ENCODE peak calls at places on chromosome 3, in ten cellular contexts. V, O, Y, G, W, C, D, S, A and J are unnamed samples.

GRCh38 chr3:132652640-132653270 is 6.9 kb downstream of the ACAD11 start:
- DNase-seq in A (no peak), Y (no peak), O (no peak), C (no peak), W (no peak), D (no peak), S (no peak), G (peak), V (no peak), J (peak)

GRCh38 chr3:128070898-128071591 is 18.8 kb downstream of the SEC61A1 start:
- DNase-seq in Y (no peak), C (no peak), A (no peak), G (no peak), W (no peak), S (no peak), O (no peak), D (no peak), V (no peak), J (no peak)

GRCh38 chr3:56988458-56988857 is 72.0 kb upstream of the SPATA12 start:
- DNase-seq in W (no peak), V (no peak), S (no peak), O (no peak), D (no peak), G (no peak), A (no peak), Y (no peak), C (no peak), J (no peak)

GRCh38 chr3:46359748-46360509 is 6.0 kb downstream of the CCR2 start:
- DNase-seq in O (no peak), W (no peak), Y (no peak), G (peak), V (no peak), S (no peak), A (no peak), C (peak), D (no peak), J (peak)

GRCh38 chr3:94593531-94594150 is 530.8 kb downstream of the NSUN3 start:
- DNase-seq in A (no peak), O (no peak), G (no peak), D (no peak), C (no peak), S (no peak), W (no peak), Y (no peak), V (no peak), J (no peak)

GRCh38 chr3:194540268-194540937 is 53.6 kb upstream of the ATP13A3 start:
- DNase-seq in W (no peak), Y (no peak), V (no peak), G (peak), S (peak), O (peak), D (no peak), A (no peak), C (no peak), J (peak)

GRCh38 chr3:135229018-135229495 is 434.0 kb downstream of the EPHB1 start:
- DNase-seq in A (peak), D (no peak), C (no peak), W (no peak), O (no peak), S (no peak), G (no peak), Y (no peak), V (no peak), J (no peak)

GRCh38 chr3:3065876-3066275 is 44.3 kb downstream of the IL5RA start:
- DNase-seq in Y (no peak), O (no peak), C (no peak), S (no peak), W (no peak), A (peak), G (peak), D (no peak), V (no peak), J (no peak)

GRCh38 chr3:112579232-112579631 is 17.4 kb downstream of the SLC35A5 start:
- DNase-seq in G (no peak), W (no peak), D (no peak), V (no peak), S (no peak), A (no peak), O (no peak), C (no peak), Y (no peak), J (no peak)

GRCh38 chr3:16743276-16743675 is 138.1 kb upstream of the DAZL start:
- DNase-seq in C (no peak), A (no peak), S (no peak), D (no peak), Y (no peak), O (no peak), V (no peak), W (no peak), G (peak), J (peak)

GRCh38 chr3:128173849-128174248 is 20.6 kb downstream of the EEFSEC start:
- DNase-seq in V (no peak), A (no peak), G (no peak), Y (no peak), W (no peak), S (no peak), O (no peak), D (no peak), C (no peak), J (no peak)

GRCh38 chr3:151085889-151086483 is 522 bp downstream of the MED12L start:
- DNase-seq in D (no peak), S (no peak), V (peak), O (peak), G (no peak), W (peak), Y (no peak), A (peak), C (peak), J (no peak)

GRCh38 chr3:172449468-172450149 is 1.4 kb upstream of the GHSR start:
- DNase-seq in A (peak), S (no peak), Y (no peak), W (peak), C (no peak), G (peak), D (no peak), V (no peak), O (no peak), J (peak)

GRCh38 chr3:100103558-100104441 is 10.5 kb downstream of the FILIP1L start:
- DNase-seq in D (no peak), V (no peak), A (no peak), S (no peak), W (peak), C (peak), Y (no peak), G (peak), O (no peak), J (peak)

DNA sequence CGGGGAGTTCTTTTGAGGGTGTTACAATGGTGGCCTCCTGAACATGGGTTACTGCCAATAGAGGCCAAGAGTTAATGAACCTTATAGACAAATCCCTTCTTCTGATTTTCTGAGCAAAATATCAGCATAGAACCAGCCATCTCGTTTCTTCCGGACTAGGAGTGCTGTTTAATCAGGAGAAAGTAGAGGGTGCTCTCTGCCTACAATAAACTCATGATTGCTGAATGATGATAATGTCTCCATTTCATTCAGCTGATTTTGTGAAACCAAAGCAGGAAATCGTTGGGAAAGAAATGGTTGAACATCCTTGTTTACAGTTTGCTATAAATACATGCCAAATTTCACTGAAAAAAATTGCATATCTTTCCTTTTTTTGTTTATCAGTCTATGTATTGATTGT is 142.8 kb upstream of the PLSCR5 start:
- DNase-seq in V (no peak), Y (no peak), C (no peak), A (peak), G (peak), W (no peak), S (no peak), D (peak), O (no peak), J (peak)
- TF ChIP-seq CTCF in V (no peak), Y (no peak), C (no peak), A (no peak), G (peak), W (no peak), S (no peak), D (peak), O (no peak), J (peak)

DNA sequence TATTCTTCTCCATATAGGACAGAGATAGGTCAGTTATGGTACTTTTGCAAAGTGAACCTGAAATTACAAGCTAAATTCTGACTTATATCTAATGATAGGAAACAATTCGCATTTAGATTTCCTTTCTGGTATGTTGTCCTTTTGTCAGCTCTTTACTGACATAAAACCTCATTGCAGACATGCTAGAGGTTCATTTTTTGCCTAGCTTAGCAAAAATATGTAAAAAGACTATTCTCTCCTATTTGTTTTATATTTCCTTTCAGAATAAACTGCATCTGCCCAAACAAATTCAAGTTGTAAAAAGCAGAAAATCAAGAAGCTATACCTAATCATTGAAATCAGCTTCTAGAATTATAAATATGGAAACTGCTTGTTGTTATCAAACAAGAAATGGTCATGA is 168.7 kb downstream of the PPM1L start:
- DNase-seq in W (no peak), G (no peak), S (no peak), O (no peak), Y (no peak), C (no peak), D (no peak), A (no peak), V (no peak), J (no peak)
- TF ChIP-seq CTCF in W (no peak), G (no peak), S (no peak), O (no peak), Y (no peak), C (no peak), D (no peak), A (no peak), V (no peak), J (no peak)

DNA sequence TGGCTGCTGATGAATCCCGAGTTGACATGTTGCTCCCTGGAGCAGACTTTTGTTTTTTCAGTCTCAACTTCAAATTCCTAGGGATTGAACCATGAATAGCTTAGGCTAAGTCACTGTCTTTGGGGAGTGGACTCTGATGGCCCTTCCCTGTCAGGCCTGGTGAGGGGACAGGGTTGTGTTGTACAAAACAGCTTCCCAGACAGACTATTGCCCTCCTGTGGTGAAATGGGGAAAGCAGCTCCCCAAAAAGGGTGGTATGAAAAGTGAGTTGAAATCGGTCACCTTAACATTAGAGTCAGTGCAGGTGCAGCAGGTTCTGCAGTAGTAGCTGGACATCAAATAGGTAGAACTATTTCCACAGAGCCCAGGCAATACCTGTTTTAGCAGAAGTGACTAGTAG is 775.6 kb downstream of the ROBO2 start:
- DNase-seq in A (peak), S (no peak), D (no peak), Y (no peak), G (no peak), C (no peak), W (no peak), V (no peak), O (no peak), J (peak)
- TF ChIP-seq CTCF in A (peak), S (no peak), D (peak), Y (no peak), G (peak), C (no peak), W (no peak), V (no peak), O (no peak), J (peak)

GRCh38 chr3:79473993-79474392 is 293.8 kb downstream of the ROBO1 start:
- DNase-seq in A (no peak), D (no peak), O (no peak), Y (no peak), G (no peak), S (no peak), V (no peak), W (no peak), C (no peak), J (no peak)

DNA sequence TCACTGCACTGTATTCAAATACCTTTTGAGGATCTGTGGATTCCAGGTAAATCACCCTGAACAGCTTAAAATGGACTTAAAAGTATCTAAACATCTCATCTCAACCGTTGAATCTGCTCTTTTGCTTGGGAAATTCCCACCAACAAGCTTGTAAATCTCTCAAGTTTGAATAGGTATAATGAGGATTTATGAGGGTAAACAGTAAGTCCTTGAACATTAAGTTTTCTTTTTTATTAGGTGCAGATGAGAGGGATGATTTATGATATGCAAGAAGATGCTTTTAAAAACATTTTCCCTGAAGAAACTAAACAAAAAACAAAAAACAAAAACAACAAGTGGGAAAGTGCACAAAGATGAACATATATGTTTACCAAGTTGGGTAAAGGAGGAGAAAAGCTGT is 290.6 kb downstream of the ROBO1 start:
- DNase-seq in G (no peak), V (no peak), Y (no peak), O (no peak), S (no peak), D (no peak), W (no peak), C (no peak), A (no peak), J (no peak)
- TF ChIP-seq CTCF in G (no peak), V (no peak), Y (no peak), O (no peak), S (no peak), D (no peak), W (no peak), C (no peak), A (no peak), J (no peak)

GRCh38 chr3:48845170-48845569 is 2.5 kb downstream of the PRKAR2A start:
- DNase-seq in V (no peak), A (no peak), O (no peak), S (no peak), C (no peak), W (no peak), Y (no peak), D (no peak), G (peak), J (no peak)

GRCh38 chr3:48848816-48849515 is 1.3 kb upstream of the PRKAR2A start:
- DNase-seq in C (no peak), Y (no peak), V (no peak), S (no peak), O (no peak), D (no peak), G (no peak), W (no peak), A (no peak), J (no peak)

GRCh38 chr3:48847586-48848423 is at the start of gene PRKAR2A:
- DNase-seq in D (peak), W (peak), G (peak), A (peak), Y (peak), S (peak), C (peak), O (peak), V (peak), J (peak)

GRCh38 chr3:48851407-48851806 is 3.7 kb upstream of the PRKAR2A start:
- DNase-seq in C (no peak), D (no peak), W (no peak), A (no peak), S (no peak), G (peak), Y (no peak), V (no peak), O (no peak), J (peak)

GRCh38 chr3:48847053-48847585 is 555 bp downstream of the PRKAR2A start:
- DNase-seq in W (peak), O (peak), S (peak), G (peak), V (peak), D (no peak), C (peak), A (peak), Y (peak), J (peak)
- TF ChIP-seq CTCF in W (no peak), O (no peak), S (no peak), G (no peak), V (no peak), D (no peak), C (no peak), A (no peak), Y (no peak), J (no peak)

DNA sequence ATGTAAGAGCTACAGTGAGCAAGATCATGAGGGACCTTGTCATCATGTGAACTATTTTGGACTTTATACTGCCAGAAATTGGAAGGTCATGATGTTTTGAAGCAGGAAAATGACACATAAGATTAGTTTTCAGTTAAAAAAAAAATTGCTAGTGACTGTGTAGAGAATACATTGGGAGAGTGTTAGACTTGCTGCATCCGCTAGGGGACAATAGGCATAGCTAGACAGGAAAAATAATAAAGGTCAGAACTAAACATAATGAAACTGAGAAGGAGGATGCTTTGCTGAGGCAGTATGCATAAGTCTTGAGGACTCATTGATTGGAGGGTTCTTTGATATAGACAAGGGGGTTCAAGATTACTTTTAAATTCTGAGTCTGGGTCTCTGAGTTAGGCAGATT is 275.8 kb upstream of the KCNH8 start:
- DNase-seq in Y (no peak), V (no peak), W (no peak), S (no peak), G (no peak), A (no peak), C (peak), O (no peak), D (no peak), J (no peak)
- TF ChIP-seq CTCF in Y (no peak), V (no peak), W (no peak), S (no peak), G (no peak), A (no peak), C (peak), O (no peak), D (no peak), J (no peak)

DNA sequence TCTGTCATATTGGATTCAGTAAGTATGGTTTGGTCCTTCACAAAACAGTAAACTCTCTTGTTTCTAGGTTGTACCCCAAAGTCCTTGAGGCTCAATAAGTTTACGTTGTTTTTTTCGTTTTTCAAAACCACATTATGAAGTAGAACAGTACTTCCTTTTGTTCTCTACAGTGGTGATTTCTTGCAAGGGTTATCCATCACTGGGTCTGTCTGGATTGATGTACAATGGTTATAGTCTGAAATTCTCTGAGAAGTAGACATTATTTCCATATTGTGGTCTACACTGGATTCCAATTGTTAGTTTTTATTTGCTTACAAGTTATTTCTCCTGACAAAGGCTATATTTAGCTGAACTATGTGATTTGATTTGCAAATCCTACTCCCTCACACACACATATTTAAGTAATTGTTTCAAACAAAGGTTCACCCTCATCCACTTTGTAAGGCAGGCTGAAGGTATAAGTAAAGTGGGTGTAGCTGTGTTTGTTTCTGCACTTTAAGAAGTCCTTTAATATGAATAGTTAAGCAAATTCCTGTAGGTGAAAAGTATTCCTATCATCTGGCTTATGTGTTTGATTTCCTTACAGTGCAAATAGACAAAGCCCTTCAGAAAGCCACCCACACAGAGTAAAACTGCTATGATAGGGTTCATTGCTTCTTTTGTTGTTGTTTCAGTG is 64.2 kb upstream of the MME start:
- DNase-seq in A (no peak), D (no peak), W (no peak), O (no peak), G (no peak), C (no peak), S (no peak), Y (no peak), V (no peak), J (no peak)
- TF ChIP-seq CTCF in A (no peak), D (no peak), W (no peak), O (no peak), G (no peak), C (no peak), S (no peak), Y (no peak), V (no peak), J (no peak)

GRCh38 chr3:120821426-120821825 is 78.9 kb downstream of the GTF2E1 start:
- DNase-seq in S (no peak), C (no peak), A (no peak), G (no peak), W (no peak), D (no peak), V (no peak), Y (no peak), O (no peak), J (no peak)
- TF ChIP-seq CTCF in S (no peak), C (no peak), A (no peak), G (no peak), W (no peak), D (no peak), V (no peak), Y (no peak), O (no peak), J (no peak)

GRCh38 chr3:14497321-14497720 is 42.8 kb downstream of the GRIP2 start:
- DNase-seq in D (no peak), O (no peak), W (no peak), Y (no peak), S (no peak), G (no peak), V (no peak), A (no peak), C (no peak), J (no peak)
- TF ChIP-seq CTCF in D (no peak), O (no peak), W (no peak), Y (no peak), S (no peak), G (no peak), V (no peak), A (no peak), C (no peak), J (no peak)

GRCh38 chr3:141710121-141710520 is 28.0 kb upstream of the RNF7 start:
- DNase-seq in D (no peak), G (no peak), V (no peak), O (no peak), W (no peak), Y (no peak), C (no peak), A (no peak), S (no peak), J (no peak)

GRCh38 chr3:141709126-141709770 is 28.9 kb upstream of the RNF7 start:
- DNase-seq in S (no peak), G (no peak), V (no peak), O (no peak), W (no peak), C (no peak), A (no peak), D (no peak), Y (no peak), J (no peak)

GRCh38 chr3:141710888-141711616 is 27.0 kb upstream of the RNF7 start:
- DNase-seq in O (peak), S (no peak), Y (peak), W (no peak), A (no peak), V (no peak), C (no peak), G (peak), D (peak), J (peak)

GRCh38 chr3:141708367-141708766 is 29.7 kb upstream of the RNF7 start:
- DNase-seq in D (no peak), A (no peak), W (no peak), O (no peak), V (no peak), Y (no peak), S (no peak), C (no peak), G (no peak), J (no peak)

DNA sequence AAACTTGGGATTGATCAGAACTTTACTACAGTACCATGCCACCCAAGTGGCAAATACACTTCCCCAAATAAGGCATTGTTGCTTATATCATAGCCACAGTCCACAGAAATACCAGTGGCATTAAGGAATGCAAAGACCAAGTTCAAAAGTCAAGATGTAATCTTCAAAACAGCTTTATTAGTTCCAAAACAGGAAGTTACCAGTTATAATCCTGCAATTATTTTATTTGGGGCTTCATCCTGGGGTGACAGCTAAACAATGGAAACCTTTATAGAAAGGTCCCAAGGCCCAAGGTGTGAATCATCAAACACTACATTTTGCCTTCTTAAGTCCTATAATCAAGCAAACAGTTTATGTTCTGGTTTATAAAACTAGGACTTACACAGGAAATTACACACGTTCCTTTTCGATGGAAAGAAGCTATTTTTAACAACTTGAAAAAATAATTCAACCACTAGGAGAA is 30.3 kb upstream of the RNF7 start:
- DNase-seq in O (no peak), V (no peak), C (no peak), W (no peak), A (peak), S (no peak), G (no peak), Y (no peak), D (peak), J (peak)
- TF ChIP-seq CTCF in O (no peak), V (no peak), C (no peak), W (no peak), A (no peak), S (no peak), G (no peak), Y (no peak), D (no peak), J (no peak)